ENCODE peak calls at places on chromosome 15, in seven cellular contexts. One of them, this sample, is unnamed.

GRCh38 chr15:65198571-65198970 is 12.7 kb downstream of the CILP start:
- DNase-seq in GM12878: no peak
- DNase-seq in Panc1: no peak
- DNase-seq in H1: no peak
- DNase-seq in HCT116: no peak
- DNase-seq in SK-N-SH: no peak
- DNase-seq in K562: no peak
- DNase-seq in this sample: no peak

GRCh38 chr15:34336947-34337556 is 529 bp downstream of the SLC12A6 start:
- DNase-seq in GM12878: no peak
- DNase-seq in Panc1: no peak
- DNase-seq in H1: no peak
- DNase-seq in HCT116: no peak
- DNase-seq in SK-N-SH: no peak
- DNase-seq in K562: no peak
- DNase-seq in this sample: no peak

GRCh38 chr15:35958021-35958420 is 412.1 kb upstream of the DPH6 start:
- DNase-seq in GM12878: no peak
- DNase-seq in Panc1: no peak
- DNase-seq in H1: no peak
- DNase-seq in HCT116: no peak
- DNase-seq in SK-N-SH: peak
- DNase-seq in K562: no peak
- DNase-seq in this sample: no peak

GRCh38 chr15:66941231-66941711 is 124.1 kb upstream of the SMAD3 start:
- DNase-seq in GM12878: no peak
- DNase-seq in Panc1: no peak
- DNase-seq in H1: no peak
- DNase-seq in HCT116: no peak
- DNase-seq in SK-N-SH: no peak
- DNase-seq in K562: no peak
- DNase-seq in this sample: no peak

GRCh38 chr15:42940527-42940926 is 19.9 kb upstream of the TTBK2 start:
- DNase-seq in GM12878: no peak
- DNase-seq in Panc1: no peak
- DNase-seq in H1: no peak
- DNase-seq in HCT116: no peak
- DNase-seq in SK-N-SH: no peak
- DNase-seq in K562: no peak
- DNase-seq in this sample: no peak

GRCh38 chr15:27399236-27399635 is 428.3 kb downstream of the GABRG3 start:
- DNase-seq in GM12878: no peak
- DNase-seq in Panc1: no peak
- DNase-seq in H1: no peak
- DNase-seq in HCT116: no peak
- DNase-seq in SK-N-SH: no peak
- DNase-seq in K562: no peak
- DNase-seq in this sample: no peak

GRCh38 chr15:51879555-51879954 is 50.1 kb downstream of the TMOD3 start:
- DNase-seq in GM12878: no peak
- DNase-seq in Panc1: no peak
- DNase-seq in H1: no peak
- DNase-seq in HCT116: no peak
- DNase-seq in SK-N-SH: no peak
- DNase-seq in K562: no peak
- DNase-seq in this sample: no peak

GRCh38 chr15:97652700-97653167 is 307.8 kb upstream of the ARRDC4 start:
- DNase-seq in GM12878: no peak
- DNase-seq in Panc1: no peak
- DNase-seq in H1: no peak
- DNase-seq in HCT116: no peak
- DNase-seq in SK-N-SH: peak
- DNase-seq in K562: no peak
- DNase-seq in this sample: no peak

GRCh38 chr15:42832577-42832976 is 88.0 kb downstream of the TTBK2 start:
- DNase-seq in GM12878: no peak
- DNase-seq in Panc1: no peak
- DNase-seq in H1: no peak
- DNase-seq in HCT116: peak
- DNase-seq in SK-N-SH: no peak
- DNase-seq in K562: no peak
- DNase-seq in this sample: no peak

GRCh38 chr15:44010114-44010513 is 183.3 kb downstream of the WDR76 start:
- DNase-seq in GM12878: no peak
- DNase-seq in Panc1: no peak
- DNase-seq in H1: no peak
- DNase-seq in HCT116: no peak
- DNase-seq in SK-N-SH: no peak
- DNase-seq in K562: no peak
- DNase-seq in this sample: no peak

DNA sequence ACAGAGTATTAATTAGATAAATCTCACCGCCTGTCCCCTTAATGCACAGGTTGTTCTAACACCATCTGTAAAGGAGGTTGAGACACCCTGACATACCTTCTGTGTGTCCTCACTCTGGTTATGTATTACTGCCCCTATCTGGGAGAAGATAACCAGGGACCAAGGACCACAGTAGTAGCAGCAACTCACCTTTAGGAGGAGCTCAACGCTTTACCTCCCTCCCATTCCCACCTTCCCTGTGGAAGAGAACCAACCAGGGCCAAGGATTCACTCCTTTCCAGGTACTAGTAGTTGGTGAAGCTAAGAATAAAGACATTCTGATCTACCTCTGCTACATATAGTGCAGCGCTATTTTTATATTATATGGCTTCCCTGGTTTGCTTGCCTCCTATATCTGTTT is 232.6 kb downstream of the MEX3B start:
- DNase-seq in GM12878: no peak
- DNase-seq in Panc1: no peak
- DNase-seq in H1: peak
- DNase-seq in HCT116: peak
- DNase-seq in SK-N-SH: peak
- DNase-seq in K562: peak
- DNase-seq in this sample: no peak
- TF ChIP-seq SIN3A in GM12878: no peak
- TF ChIP-seq SIN3A in Panc1: no peak
- TF ChIP-seq SIN3A in H1: no peak
- TF ChIP-seq SIN3A in HCT116: no peak
- TF ChIP-seq SIN3A in SK-N-SH: no peak
- TF ChIP-seq SIN3A in K562: no peak
- TF ChIP-seq SIN3A in this sample: no peak

GRCh38 chr15:63978511-63979226 is 67.6 kb downstream of the DAPK2 start:
- DNase-seq in GM12878: no peak
- DNase-seq in Panc1: no peak
- DNase-seq in H1: no peak
- DNase-seq in HCT116: no peak
- DNase-seq in SK-N-SH: no peak
- DNase-seq in K562: no peak
- DNase-seq in this sample: no peak
- TF ChIP-seq SIN3A in GM12878: no peak
- TF ChIP-seq SIN3A in Panc1: no peak
- TF ChIP-seq SIN3A in H1: no peak
- TF ChIP-seq SIN3A in HCT116: no peak
- TF ChIP-seq SIN3A in SK-N-SH: no peak
- TF ChIP-seq SIN3A in K562: no peak
- TF ChIP-seq SIN3A in this sample: no peak

DNA sequence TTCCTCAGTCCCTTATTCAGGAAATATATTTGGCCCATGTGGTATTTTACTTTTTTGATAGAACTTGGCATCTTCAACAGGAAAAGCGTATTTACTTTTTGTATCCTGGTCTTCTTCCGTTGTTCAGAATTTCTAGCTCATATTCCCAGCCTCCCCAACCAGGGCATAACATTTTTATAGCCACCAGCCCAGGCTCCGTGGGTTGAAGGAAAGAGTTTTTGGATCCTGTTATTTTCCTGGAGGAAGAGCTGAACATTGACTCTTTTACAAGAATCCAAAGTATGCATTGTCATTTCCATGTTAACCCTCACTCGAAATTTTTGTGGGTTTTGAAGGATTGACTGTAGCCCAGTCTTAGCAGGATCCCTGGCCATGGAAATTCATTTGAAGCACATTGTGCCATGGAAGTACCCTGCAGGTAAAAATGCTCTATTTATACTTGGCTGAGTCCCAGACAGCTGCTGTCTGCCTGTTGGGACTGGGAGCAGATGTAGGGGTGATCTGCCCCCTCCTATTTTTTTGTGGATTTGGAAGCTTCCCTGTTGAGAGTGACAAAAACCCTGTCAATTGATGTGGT is 98.8 kb downstream of the AKAP13 start:
- DNase-seq in GM12878: no peak
- DNase-seq in Panc1: no peak
- DNase-seq in H1: peak
- DNase-seq in HCT116: no peak
- DNase-seq in SK-N-SH: peak
- DNase-seq in K562: no peak
- DNase-seq in this sample: no peak
- TF ChIP-seq SIN3A in GM12878: no peak
- TF ChIP-seq SIN3A in Panc1: no peak
- TF ChIP-seq SIN3A in H1: peak
- TF ChIP-seq SIN3A in HCT116: no peak
- TF ChIP-seq SIN3A in SK-N-SH: no peak
- TF ChIP-seq SIN3A in K562: no peak
- TF ChIP-seq SIN3A in this sample: no peak

GRCh38 chr15:89542369-89542768 is 32.9 kb upstream of the TICRR start:
- DNase-seq in GM12878: no peak
- DNase-seq in Panc1: no peak
- DNase-seq in H1: no peak
- DNase-seq in HCT116: no peak
- DNase-seq in SK-N-SH: no peak
- DNase-seq in K562: no peak
- DNase-seq in this sample: no peak
- TF ChIP-seq SIN3A in GM12878: no peak
- TF ChIP-seq SIN3A in Panc1: no peak
- TF ChIP-seq SIN3A in H1: no peak
- TF ChIP-seq SIN3A in HCT116: no peak
- TF ChIP-seq SIN3A in SK-N-SH: no peak
- TF ChIP-seq SIN3A in K562: no peak
- TF ChIP-seq SIN3A in this sample: no peak

GRCh38 chr15:61831505-61831921 is 228.7 kb downstream of the VPS13C start:
- DNase-seq in GM12878: no peak
- DNase-seq in Panc1: no peak
- DNase-seq in H1: no peak
- DNase-seq in HCT116: no peak
- DNase-seq in SK-N-SH: no peak
- DNase-seq in K562: no peak
- DNase-seq in this sample: no peak

GRCh38 chr15:61834076-61834697 is 226.1 kb downstream of the VPS13C start:
- DNase-seq in GM12878: no peak
- DNase-seq in Panc1: peak
- DNase-seq in H1: peak
- DNase-seq in HCT116: peak
- DNase-seq in SK-N-SH: peak
- DNase-seq in K562: peak
- DNase-seq in this sample: peak

GRCh38 chr15:61835476-61836106 is 224.7 kb downstream of the VPS13C start:
- DNase-seq in GM12878: no peak
- DNase-seq in Panc1: peak
- DNase-seq in H1: peak
- DNase-seq in HCT116: peak
- DNase-seq in SK-N-SH: peak
- DNase-seq in K562: peak
- DNase-seq in this sample: peak

GRCh38 chr15:61832223-61832622 is 228.0 kb downstream of the VPS13C start:
- DNase-seq in GM12878: no peak
- DNase-seq in Panc1: no peak
- DNase-seq in H1: no peak
- DNase-seq in HCT116: no peak
- DNase-seq in SK-N-SH: no peak
- DNase-seq in K562: no peak
- DNase-seq in this sample: no peak

DNA sequence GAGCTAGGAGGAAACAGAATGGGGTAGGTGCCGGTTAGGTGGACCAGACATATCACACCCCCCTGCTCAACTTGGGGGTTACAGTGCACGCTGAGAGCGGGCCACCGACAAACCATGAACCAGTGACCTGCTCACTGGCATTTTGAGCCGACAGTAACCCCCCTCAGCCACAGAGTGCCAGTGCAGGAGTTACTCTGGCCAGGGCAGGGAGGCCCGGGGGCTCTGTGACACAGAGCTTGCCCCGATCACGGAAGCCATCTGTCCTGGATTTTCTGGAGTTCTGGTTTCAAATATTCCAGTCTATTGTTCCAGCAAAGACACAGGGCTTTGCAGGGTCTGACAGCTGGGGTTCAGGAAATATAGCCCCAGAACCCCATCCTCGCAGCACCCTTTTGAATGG is 225.2 kb downstream of the VPS13C start:
- DNase-seq in GM12878: no peak
- DNase-seq in Panc1: no peak
- DNase-seq in H1: no peak
- DNase-seq in HCT116: no peak
- DNase-seq in SK-N-SH: peak
- DNase-seq in K562: no peak
- DNase-seq in this sample: no peak
- TF ChIP-seq SIN3A in GM12878: no peak
- TF ChIP-seq SIN3A in Panc1: no peak
- TF ChIP-seq SIN3A in H1: no peak
- TF ChIP-seq SIN3A in HCT116: no peak
- TF ChIP-seq SIN3A in SK-N-SH: no peak
- TF ChIP-seq SIN3A in K562: no peak
- TF ChIP-seq SIN3A in this sample: no peak

DNA sequence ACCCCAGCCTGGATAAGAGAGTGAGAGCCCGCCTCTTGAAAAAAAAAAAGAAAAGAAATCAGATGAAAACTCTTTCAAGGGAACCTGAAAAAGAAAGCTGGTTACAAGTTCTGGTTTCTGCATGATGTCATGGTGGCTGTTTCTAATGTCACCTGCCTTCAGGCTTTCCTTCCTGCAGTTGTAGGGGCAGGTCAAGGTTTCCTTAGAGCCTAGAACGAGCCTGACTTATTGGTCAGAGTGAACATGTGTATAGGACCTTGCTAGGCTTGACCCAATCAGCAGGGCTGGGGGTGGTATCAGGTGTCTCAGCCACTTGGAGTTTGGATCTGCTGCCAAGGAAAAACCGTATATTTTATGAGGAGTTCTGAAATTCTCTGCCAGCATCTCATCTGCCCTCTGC is 3.8 kb downstream of the IVD start:
- DNase-seq in GM12878: no peak
- DNase-seq in Panc1: no peak
- DNase-seq in H1: no peak
- DNase-seq in HCT116: no peak
- DNase-seq in SK-N-SH: no peak
- DNase-seq in K562: no peak
- DNase-seq in this sample: no peak
- TF ChIP-seq SIN3A in GM12878: no peak
- TF ChIP-seq SIN3A in Panc1: no peak
- TF ChIP-seq SIN3A in H1: no peak
- TF ChIP-seq SIN3A in HCT116: no peak
- TF ChIP-seq SIN3A in SK-N-SH: no peak
- TF ChIP-seq SIN3A in K562: no peak
- TF ChIP-seq SIN3A in this sample: no peak

DNA sequence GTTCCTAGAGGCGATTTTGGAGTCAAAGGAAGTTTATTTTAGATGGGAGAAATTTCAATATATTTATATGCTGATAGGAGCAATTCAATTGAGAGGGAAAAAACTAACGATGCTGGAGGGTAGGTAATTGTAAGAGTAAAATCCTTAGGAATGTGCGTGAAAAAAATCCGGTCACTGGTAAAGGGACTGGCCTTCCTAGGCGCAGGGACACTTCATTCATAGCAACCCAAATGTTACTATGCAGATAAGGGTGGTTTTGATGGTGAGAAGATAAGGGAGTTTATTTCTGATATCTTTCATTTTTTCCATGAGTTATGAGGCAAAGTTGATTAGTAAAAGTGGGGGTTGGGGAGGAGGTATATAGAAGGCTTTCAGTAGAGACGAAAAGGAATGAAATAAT is 1.1 kb upstream of the PIAS1 start:
- DNase-seq in GM12878: no peak
- DNase-seq in Panc1: no peak
- DNase-seq in H1: no peak
- DNase-seq in HCT116: no peak
- DNase-seq in SK-N-SH: no peak
- DNase-seq in K562: peak
- DNase-seq in this sample: no peak
- TF ChIP-seq SIN3A in GM12878: no peak
- TF ChIP-seq SIN3A in Panc1: no peak
- TF ChIP-seq SIN3A in H1: no peak
- TF ChIP-seq SIN3A in HCT116: no peak
- TF ChIP-seq SIN3A in SK-N-SH: no peak
- TF ChIP-seq SIN3A in K562: no peak
- TF ChIP-seq SIN3A in this sample: no peak

This sample was measured in HepG2.